ENCODE peak calls at places on chromosome 20, in six cellular contexts. One of them, this sample, is unnamed.
A peak's percentile ranks its signal among the peaks of the same experiment; 100 is the strongest.

GRCh38 chr20:50218987-50219435 is 28.4 kb downstream of the CEBPB start:
- DNase-seq in left lung: no peak
- DNase-seq in PC-3: no peak
- DNase-seq in upper lobe of right lung: no peak
- DNase-seq in heart left ventricle: no peak
- DNase-seq in ovary: no peak
- DNase-seq in this sample: no peak

GRCh38 chr20:34639755-34640222 is 37.1 kb downstream of the PIGU start:
- DNase-seq in left lung: no peak
- DNase-seq in PC-3: peak; percentile 1
- DNase-seq in upper lobe of right lung: no peak
- DNase-seq in heart left ventricle: no peak
- DNase-seq in ovary: no peak
- DNase-seq in this sample: no peak

GRCh38 chr20:52137850-52138249 is 53.7 kb downstream of the ZFP64 start:
- DNase-seq in left lung: no peak
- DNase-seq in PC-3: no peak
- DNase-seq in upper lobe of right lung: no peak
- DNase-seq in heart left ventricle: no peak
- DNase-seq in ovary: no peak
- DNase-seq in this sample: no peak

GRCh38 chr20:31923388-31924271 is 28.2 kb downstream of the PDRG1 start:
- DNase-seq in left lung: no peak
- DNase-seq in PC-3: no peak
- DNase-seq in upper lobe of right lung: no peak
- DNase-seq in heart left ventricle: no peak
- DNase-seq in ovary: no peak
- DNase-seq in this sample: no peak

GRCh38 chr20:41154436-41155176 is 17.3 kb downstream of the PLCG1 start:
- DNase-seq in left lung: no peak
- DNase-seq in PC-3: no peak
- DNase-seq in upper lobe of right lung: no peak
- DNase-seq in heart left ventricle: peak; percentile 58
- DNase-seq in ovary: no peak
- DNase-seq in this sample: no peak

GRCh38 chr20:24657878-24658620 is 188.6 kb downstream of the SYNDIG1 start:
- DNase-seq in left lung: no peak
- DNase-seq in PC-3: no peak
- DNase-seq in upper lobe of right lung: no peak
- DNase-seq in heart left ventricle: no peak
- DNase-seq in ovary: no peak
- DNase-seq in this sample: no peak

GRCh38 chr20:63536241-63536977 is 767 bp downstream of the PTK6 start:
- DNase-seq in left lung: peak; percentile 82
- DNase-seq in PC-3: peak; percentile 72
- DNase-seq in upper lobe of right lung: no peak
- DNase-seq in heart left ventricle: peak; percentile 33
- DNase-seq in ovary: no peak
- DNase-seq in this sample: peak; percentile 11

GRCh38 chr20:9919271-9920014 is 80.6 kb upstream of the PAK5 start:
- DNase-seq in left lung: no peak
- DNase-seq in PC-3: no peak
- DNase-seq in upper lobe of right lung: no peak
- DNase-seq in heart left ventricle: no peak
- DNase-seq in ovary: no peak
- DNase-seq in this sample: no peak

GRCh38 chr20:25486377-25486776 is 78.9 kb downstream of the GINS1 start:
- DNase-seq in left lung: peak; percentile 42
- DNase-seq in PC-3: no peak
- DNase-seq in upper lobe of right lung: no peak
- DNase-seq in heart left ventricle: peak; percentile 60
- DNase-seq in ovary: no peak
- DNase-seq in this sample: no peak

GRCh38 chr20:11376998-11377397 is 540.7 kb upstream of the BTBD3 start:
- DNase-seq in left lung: no peak
- DNase-seq in PC-3: no peak
- DNase-seq in upper lobe of right lung: no peak
- DNase-seq in heart left ventricle: no peak
- DNase-seq in ovary: no peak
- DNase-seq in this sample: no peak

GRCh38 chr20:40481337-40481736 is 207.7 kb downstream of the MAFB start:
- DNase-seq in left lung: no peak
- DNase-seq in PC-3: no peak
- DNase-seq in upper lobe of right lung: no peak
- DNase-seq in heart left ventricle: no peak
- DNase-seq in ovary: no peak
- DNase-seq in this sample: no peak

GRCh38 chr20:59232618-59233017 is 67.8 kb upstream of the EDN3 start:
- DNase-seq in left lung: no peak
- DNase-seq in PC-3: no peak
- DNase-seq in upper lobe of right lung: no peak
- DNase-seq in heart left ventricle: no peak
- DNase-seq in ovary: no peak
- DNase-seq in this sample: no peak

GRCh38 chr20:31562241-31562640 is 42.8 kb upstream of the ID1 start:
- DNase-seq in left lung: no peak
- DNase-seq in PC-3: no peak
- DNase-seq in upper lobe of right lung: no peak
- DNase-seq in heart left ventricle: no peak
- DNase-seq in ovary: no peak
- DNase-seq in this sample: no peak

GRCh38 chr20:62025832-62026563 is 39.7 kb downstream of the TAF4 start:
- DNase-seq in left lung: peak; percentile 8
- DNase-seq in PC-3: no peak
- DNase-seq in upper lobe of right lung: no peak
- DNase-seq in heart left ventricle: peak; percentile 39
- DNase-seq in ovary: peak; percentile 71
- DNase-seq in this sample: no peak

DNA sequence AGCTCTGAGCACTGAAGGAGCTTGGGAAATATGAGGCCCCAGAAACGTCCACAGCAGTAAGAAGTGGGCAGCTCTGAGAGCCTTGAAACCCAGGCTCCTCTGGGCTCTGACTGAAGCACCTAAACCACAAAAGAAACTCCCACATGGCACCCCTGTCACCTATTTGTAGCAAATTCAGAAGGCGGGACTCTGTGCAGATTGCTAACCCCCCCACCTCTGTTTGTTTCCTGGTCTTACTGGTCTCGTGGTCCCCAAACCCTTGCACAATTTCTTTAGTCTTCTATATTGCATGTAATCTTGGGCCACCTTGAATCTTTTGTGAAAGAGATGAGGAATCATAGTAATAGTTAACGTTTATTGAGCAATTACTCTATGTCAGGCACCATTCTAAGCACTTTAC is 154.3 kb downstream of the PREX1 start:
- DNase-seq in left lung: no peak
- DNase-seq in PC-3: no peak
- DNase-seq in upper lobe of right lung: no peak
- DNase-seq in heart left ventricle: no peak
- DNase-seq in ovary: no peak
- DNase-seq in this sample: no peak
- TF ChIP-seq CTCF in left lung: no peak
- TF ChIP-seq CTCF in PC-3: no peak
- TF ChIP-seq CTCF in upper lobe of right lung: no peak
- TF ChIP-seq CTCF in heart left ventricle: no peak
- TF ChIP-seq CTCF in ovary: no peak
- TF ChIP-seq CTCF in this sample: no peak

GRCh38 chr20:20448891-20449290 is 81.0 kb downstream of the INSM1 start:
- DNase-seq in left lung: no peak
- DNase-seq in PC-3: no peak
- DNase-seq in upper lobe of right lung: no peak
- DNase-seq in heart left ventricle: no peak
- DNase-seq in ovary: no peak
- DNase-seq in this sample: no peak

GRCh38 chr20:20450461-20451027 is 82.6 kb downstream of the INSM1 start:
- DNase-seq in left lung: no peak
- DNase-seq in PC-3: no peak
- DNase-seq in upper lobe of right lung: no peak
- DNase-seq in heart left ventricle: peak; percentile 66
- DNase-seq in ovary: no peak
- DNase-seq in this sample: no peak

GRCh38 chr20:20454367-20454766 is 86.5 kb downstream of the INSM1 start:
- DNase-seq in left lung: no peak
- DNase-seq in PC-3: no peak
- DNase-seq in upper lobe of right lung: no peak
- DNase-seq in heart left ventricle: no peak
- DNase-seq in ovary: no peak
- DNase-seq in this sample: no peak

GRCh38 chr20:20454850-20455627 is 87.1 kb downstream of the INSM1 start:
- DNase-seq in left lung: no peak
- DNase-seq in PC-3: no peak
- DNase-seq in upper lobe of right lung: no peak
- DNase-seq in heart left ventricle: no peak
- DNase-seq in ovary: no peak
- DNase-seq in this sample: no peak

DNA sequence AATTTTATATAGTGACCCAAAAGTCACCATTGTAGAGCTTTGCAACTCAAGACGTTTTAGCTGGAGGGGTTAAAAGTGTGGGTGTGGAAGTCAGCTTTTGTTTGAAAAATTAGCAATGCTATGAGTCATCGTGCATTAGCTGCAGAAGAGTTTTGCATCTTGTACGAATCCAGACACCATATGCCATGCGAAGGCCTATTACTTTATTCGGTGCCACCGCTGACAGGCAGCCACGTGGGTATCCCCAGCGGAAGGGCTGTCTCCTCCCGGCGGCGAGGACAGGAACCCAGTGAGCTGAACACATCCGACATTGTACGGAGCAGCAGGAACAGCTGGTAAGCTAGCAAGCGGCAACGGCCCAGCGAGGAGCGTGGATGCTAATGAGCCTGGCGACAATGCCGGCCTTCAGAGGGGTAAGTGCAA is 84.4 kb downstream of the INSM1 start:
- DNase-seq in left lung: peak; percentile 86
- DNase-seq in PC-3: peak; percentile 89
- DNase-seq in upper lobe of right lung: peak; percentile 71
- DNase-seq in heart left ventricle: peak; percentile 59
- DNase-seq in ovary: peak; percentile 27
- DNase-seq in this sample: peak; percentile 78
- TF ChIP-seq CTCF in left lung: no peak
- TF ChIP-seq CTCF in PC-3: peak; percentile 19
- TF ChIP-seq CTCF in upper lobe of right lung: no peak
- TF ChIP-seq CTCF in heart left ventricle: no peak
- TF ChIP-seq CTCF in ovary: no peak
- TF ChIP-seq CTCF in this sample: no peak

GRCh38 chr20:58103517-58103904 is 124.9 kb downstream of the ANKRD60 start:
- DNase-seq in left lung: no peak
- DNase-seq in PC-3: no peak
- DNase-seq in upper lobe of right lung: no peak
- DNase-seq in heart left ventricle: no peak
- DNase-seq in ovary: no peak
- DNase-seq in this sample: no peak

GRCh38 chr20:58107533-58107932 is 120.9 kb downstream of the ANKRD60 start:
- DNase-seq in left lung: no peak
- DNase-seq in PC-3: no peak
- DNase-seq in upper lobe of right lung: no peak
- DNase-seq in heart left ventricle: no peak
- DNase-seq in ovary: no peak
- DNase-seq in this sample: no peak

GRCh38 chr20:58109126-58109880 is 119.2 kb downstream of the ANKRD60 start:
- DNase-seq in left lung: no peak
- DNase-seq in PC-3: peak; percentile 96
- DNase-seq in upper lobe of right lung: no peak
- DNase-seq in heart left ventricle: no peak
- DNase-seq in ovary: no peak
- DNase-seq in this sample: no peak

GRCh38 chr20:58103961-58104360 is 124.5 kb downstream of the ANKRD60 start:
- DNase-seq in left lung: no peak
- DNase-seq in PC-3: no peak
- DNase-seq in upper lobe of right lung: no peak
- DNase-seq in heart left ventricle: no peak
- DNase-seq in ovary: no peak
- DNase-seq in this sample: no peak

DNA sequence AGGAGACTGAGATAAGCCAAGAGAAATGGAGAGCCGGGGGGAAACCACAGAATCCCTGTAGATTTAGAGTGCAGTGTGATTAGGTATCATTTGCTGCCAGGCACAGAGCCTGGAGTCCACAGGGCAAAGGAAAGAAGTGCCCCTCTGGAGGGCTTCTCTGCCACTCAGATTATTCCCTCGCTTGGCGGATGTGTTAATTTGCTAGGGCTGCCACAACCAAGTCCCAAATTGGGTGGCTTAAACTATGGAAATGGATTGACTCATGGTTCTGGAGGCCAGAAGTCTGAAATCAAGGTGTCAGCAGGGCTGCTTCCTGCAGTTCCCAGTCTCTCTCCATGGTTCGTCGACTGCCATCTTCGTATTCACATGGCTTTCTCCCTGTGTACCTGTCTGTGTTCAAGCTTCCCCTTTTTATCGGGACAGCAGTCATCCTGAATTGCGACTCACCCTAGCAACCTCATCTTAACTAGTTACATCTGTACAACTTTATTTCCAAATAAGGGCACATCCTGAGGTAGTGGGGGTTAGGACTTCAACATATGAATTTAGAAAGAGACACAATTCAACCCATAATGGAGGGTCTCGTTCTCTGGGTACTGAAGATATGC is 122.2 kb downstream of the ANKRD60 start:
- DNase-seq in left lung: no peak
- DNase-seq in PC-3: no peak
- DNase-seq in upper lobe of right lung: no peak
- DNase-seq in heart left ventricle: no peak
- DNase-seq in ovary: no peak
- DNase-seq in this sample: no peak
- TF ChIP-seq CTCF in left lung: no peak
- TF ChIP-seq CTCF in PC-3: no peak
- TF ChIP-seq CTCF in upper lobe of right lung: no peak
- TF ChIP-seq CTCF in heart left ventricle: no peak
- TF ChIP-seq CTCF in ovary: no peak
- TF ChIP-seq CTCF in this sample: no peak

GRCh38 chr20:57136734-57137133 is 129.7 kb downstream of the BMP7 start:
- DNase-seq in left lung: no peak
- DNase-seq in PC-3: no peak
- DNase-seq in upper lobe of right lung: no peak
- DNase-seq in heart left ventricle: no peak
- DNase-seq in ovary: no peak
- DNase-seq in this sample: no peak
- TF ChIP-seq CTCF in left lung: no peak
- TF ChIP-seq CTCF in PC-3: no peak
- TF ChIP-seq CTCF in upper lobe of right lung: no peak
- TF ChIP-seq CTCF in heart left ventricle: no peak
- TF ChIP-seq CTCF in ovary: no peak
- TF ChIP-seq CTCF in this sample: no peak